ENCODE peak calls at places on chromosomes 1 and 21, in four cellular contexts. S, E, O and A are unnamed samples.

GRCh38 chr1:119133987-119134386 is 6.5 kb downstream of the WARS2 start:
- DNase-seq in S (no peak), E (no peak), O (no peak), A (peak)

GRCh38 chr1:29655945-29656866 is 419.9 kb downstream of the PTPRU start:
- DNase-seq in S (peak), E (peak), O (no peak), A (peak)

GRCh38 chr1:10765734-10766478 is 30.5 kb downstream of the CASZ1 start:
- DNase-seq in S (no peak), E (no peak), O (no peak), A (no peak)

GRCh38 chr1:199084293-199084692 is 445.5 kb downstream of the PTPRC start:
- DNase-seq in S (no peak), E (no peak), O (no peak), A (peak)

GRCh38 chr1:198699167-198700015 is 60.6 kb downstream of the PTPRC start:
- DNase-seq in S (peak), E (peak), O (peak), A (peak)

GRCh38 chr1:211920141-211920572 is 89.6 kb upstream of the LPGAT1 start:
- DNase-seq in S (peak), E (no peak), O (no peak), A (peak)

GRCh38 chr1:236451796-236452373 is 57.8 kb downstream of the EDARADD start:
- DNase-seq in S (peak), E (peak), O (peak), A (no peak)

GRCh38 chr21:38804617-38805281 is 980 bp upstream of the ETS2 start:
- DNase-seq in S (peak), E (peak), O (no peak), A (peak)

GRCh38 chr1:47788761-47789160 is 208.4 kb downstream of the TRABD2B start:
- DNase-seq in S (no peak), E (no peak), O (no peak), A (no peak)

GRCh38 chr1:208939545-208940085 is 643.9 kb upstream of the CAMK1G start:
- DNase-seq in S (no peak), E (no peak), O (no peak), A (no peak)

GRCh38 chr1:218846166-218846565 is 327.5 kb upstream of the LYPLAL1 start:
- DNase-seq in S (no peak), E (no peak), O (no peak), A (no peak)

GRCh38 chr1:56644064-56644940 is 812 bp upstream of the PRKAA2 start:
- DNase-seq in S (peak), E (no peak), O (peak), A (peak)

GRCh38 chr1:175410560-175410959 is 218.0 kb upstream of the KIAA0040 start:
- DNase-seq in S (no peak), E (no peak), O (no peak), A (no peak)

GRCh38 chr21:45406801-45407628 is 2.0 kb downstream of the COL18A1 start:
- DNase-seq in S (peak), E (no peak), O (peak), A (no peak)

GRCh38 chr1:241136401-241136800 is 220.6 kb downstream of the RGS7 start:
- DNase-seq in S (no peak), E (no peak), O (no peak), A (no peak)

GRCh38 chr1:236860096-236860495 is 65.0 kb downstream of the MTR start:
- DNase-seq in S (no peak), E (no peak), O (no peak), A (no peak)

GRCh38 chr1:209667701-209668100 is 7.5 kb upstream of the G0S2 start:
- DNase-seq in S (no peak), E (no peak), O (no peak), A (no peak)

GRCh38 chr1:114153051-114153620 is 533 bp downstream of the SYT6 start:
- DNase-seq in S (no peak), E (no peak), O (no peak), A (no peak)

GRCh38 chr1:54273092-54273836 is 73.3 kb downstream of the MRPL37 start:
- DNase-seq in S (no peak), E (peak), O (no peak), A (peak)

GRCh38 chr1:23098463-23099170 is 70.0 kb downstream of the LUZP1 start:
- DNase-seq in S (peak), E (peak), O (peak), A (peak)

GRCh38 chr1:53902235-53902920 is 8.4 kb downstream of the DIO1 start:
- DNase-seq in S (no peak), E (no peak), O (peak), A (no peak)

GRCh38 chr1:174364996-174365760 is 82.6 kb upstream of the GPR52 start:
- DNase-seq in S (no peak), E (no peak), O (no peak), A (no peak)

GRCh38 chr1:15426492-15427279 is 11.6 kb upstream of the CTRC start:
- DNase-seq in S (peak), E (peak), O (no peak), A (peak)

GRCh38 chr1:119774746-119775495 is 6.2 kb upstream of the HMGCS2 start:
- DNase-seq in S (no peak), E (no peak), O (no peak), A (no peak)

GRCh38 chr1:16318544-16318943 is 33.7 kb downstream of the FBXO42 start:
- DNase-seq in S (no peak), E (no peak), O (no peak), A (no peak)

GRCh38 chr1:230633469-230633868 is 8.8 kb upstream of the COG2 start:
- DNase-seq in S (no peak), E (no peak), O (peak), A (no peak)

DNA sequence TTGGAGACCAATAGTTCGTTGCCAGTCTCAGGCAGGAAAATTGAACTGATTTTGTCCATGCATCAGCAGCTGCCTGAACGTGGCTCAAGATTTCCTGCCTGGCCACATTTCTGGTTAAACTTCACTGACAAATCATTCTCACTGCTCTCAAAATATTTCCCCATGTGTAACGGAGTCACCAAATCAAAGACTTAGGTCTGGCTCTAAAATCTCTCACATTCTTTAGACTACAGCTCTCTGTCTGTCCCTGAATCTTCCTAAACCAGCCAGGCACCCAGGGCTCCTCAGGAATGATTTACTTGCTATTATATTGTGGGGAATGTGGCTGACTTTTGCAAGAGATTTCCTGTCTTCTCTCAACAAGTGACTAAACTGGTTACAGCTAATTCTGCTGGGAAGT is 49.2 kb upstream of the GJA8 start:
- DNase-seq in S (no peak), E (no peak), O (no peak), A (peak)
- TF ChIP-seq MAZ in S (no peak), E (no peak), O (no peak), A (no peak)

GRCh38 chr1:107690491-107690890 is 274.5 kb downstream of the VAV3 start:
- DNase-seq in S (no peak), E (no peak), O (peak), A (no peak)

GRCh38 chr1:107692580-107693345 is 272.2 kb downstream of the VAV3 start:
- DNase-seq in S (peak), E (no peak), O (no peak), A (no peak)

GRCh38 chr1:107689157-107689556 is 275.8 kb downstream of the VAV3 start:
- DNase-seq in S (peak), E (no peak), O (no peak), A (no peak)

GRCh38 chr1:107689733-107690132 is 275.2 kb downstream of the VAV3 start:
- DNase-seq in S (no peak), E (no peak), O (no peak), A (no peak)

DNA sequence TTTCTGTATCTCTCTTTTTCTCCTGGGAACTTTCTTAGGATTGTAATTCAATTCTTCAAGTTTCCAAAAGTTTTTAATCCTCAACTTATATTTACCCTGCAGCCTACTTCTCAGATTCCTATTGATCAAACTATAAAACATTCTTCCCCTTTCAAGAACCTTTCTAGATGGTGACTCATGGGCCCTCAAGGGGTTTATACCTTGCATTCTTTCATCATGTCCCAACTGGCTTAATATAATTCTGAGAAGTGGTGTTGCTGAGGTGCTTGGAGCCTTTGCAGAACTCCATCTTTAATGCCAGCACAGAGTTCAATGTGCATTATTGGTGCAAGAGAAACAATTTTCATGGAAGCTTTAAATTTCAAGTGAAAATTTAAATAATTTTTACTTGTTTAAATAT is 273.4 kb downstream of the VAV3 start:
- DNase-seq in S (no peak), E (no peak), O (no peak), A (no peak)
- H3K4me2 ChIP-seq in S (peak), E (no peak), O (no peak), A (no peak)

GRCh38 chr1:153288634-153289275 is 24.0 kb downstream of the PGLYRP3 start:
- DNase-seq in S (peak), E (peak), O (no peak), A (no peak)
- TF ChIP-seq SMC3 in S (no peak), E (peak), O (no peak), A (no peak)

DNA sequence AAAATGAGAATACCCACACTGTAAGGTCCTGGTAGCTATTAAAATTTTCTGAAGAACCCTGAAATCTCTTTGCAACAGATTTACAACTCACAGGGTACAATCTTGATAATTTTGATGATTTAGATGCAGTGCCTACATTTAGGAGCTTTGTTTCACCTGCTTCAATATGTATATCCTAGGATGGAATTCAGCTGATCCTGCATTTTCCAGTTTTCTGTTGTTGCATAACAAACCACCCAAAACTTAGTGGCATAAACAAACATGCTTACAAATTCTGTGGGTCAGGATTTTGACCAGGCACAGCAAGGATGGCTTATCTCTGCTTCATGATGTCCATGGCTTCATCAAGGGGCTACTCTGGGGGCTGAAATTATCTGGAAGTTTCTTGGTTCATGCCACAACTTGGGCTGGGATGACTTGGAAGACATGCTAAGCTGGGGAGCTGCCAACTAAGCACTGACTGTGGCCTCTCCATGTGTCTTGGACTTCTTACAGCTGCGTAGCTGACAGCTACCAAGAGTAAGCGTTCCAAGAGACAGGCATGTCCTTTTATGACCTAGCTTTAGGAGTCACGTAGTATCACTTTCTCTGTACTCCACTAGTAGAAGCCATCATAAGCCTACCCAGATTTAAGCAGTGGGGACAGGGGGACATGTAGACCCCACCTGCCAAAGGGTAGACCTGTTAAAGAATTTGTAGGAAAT is 108.5 kb downstream of the CACHD1 start:
- DNase-seq in S (no peak), E (no peak), O (no peak), A (no peak)
- TF ChIP-seq MAZ in S (no peak), E (no peak), O (no peak), A (no peak)

GRCh38 chr1:166858726-166859419 is 17.2 kb downstream of the TADA1 start:
- DNase-seq in S (no peak), E (no peak), O (no peak), A (no peak)
- H3K4me2 ChIP-seq in S (no peak), E (no peak), O (no peak), A (no peak)